ENCODE peak calls at places on chromosomes 1 and 21, in seven cellular contexts. L is IMR-90, F is GM12878, G is A549, K is K562, X is H1, D is HepG2. W is an unnamed sample. For H3K4me1, the result is how much of the 10 kb centered on the place peaks cover.

GRCh38 chr1:101346419-101346818 is 109.6 kb downstream of the S1PR1 start:
- DNase-seq in F (no peak), G (no peak), L (no peak), X (no peak), D (no peak), K (no peak), W (no peak)

GRCh38 chr1:72037745-72038343 is 244.5 kb downstream of the NEGR1 start:
- DNase-seq in G (no peak), D (peak), L (peak), X (no peak), F (no peak), K (peak), W (peak)

GRCh38 chr1:61227857-61228557 is 145.6 kb downstream of the NFIA start:
- DNase-seq in X (no peak), L (no peak), D (no peak), G (no peak), K (no peak), F (no peak), W (no peak)

GRCh38 chr1:27007909-27008582 is 4.6 kb downstream of the TENT5B start:
- DNase-seq in K (no peak), F (no peak), G (no peak), L (no peak), D (no peak), X (no peak), W (no peak)

GRCh38 chr1:20819818-20820217 is 32.7 kb upstream of the HP1BP3 start:
- DNase-seq in F (no peak), K (no peak), X (no peak), G (no peak), D (no peak), L (no peak), W (no peak)

GRCh38 chr1:201565771-201566528 is 27.0 kb downstream of the NAV1 start:
- DNase-seq in X (no peak), D (no peak), G (no peak), F (no peak), L (no peak), K (no peak), W (no peak)

GRCh38 chr21:39155578-39155977 is 27.7 kb downstream of the PSMG1 start:
- DNase-seq in L (no peak), G (no peak), F (no peak), K (no peak), X (no peak), D (no peak), W (no peak)

GRCh38 chr1:169044296-169044695 is 62.2 kb upstream of the ATP1B1 start:
- DNase-seq in X (no peak), L (no peak), K (no peak), F (peak), G (no peak), D (no peak), W (no peak)

GRCh38 chr1:89739013-89739843 is 81.6 kb upstream of the LRRC8D start:
- DNase-seq in F (no peak), D (no peak), L (peak), X (no peak), K (peak), G (no peak), W (no peak)

GRCh38 chr1:169610110-169610509 is 19.8 kb downstream of the SELP start:
- DNase-seq in F (no peak), G (no peak), L (no peak), X (no peak), D (no peak), K (no peak), W (no peak)

GRCh38 chr1:207659545-207660148 is 14.7 kb downstream of the CR1L start:
- DNase-seq in X (no peak), F (no peak), D (peak), K (no peak), L (no peak), G (no peak), W (no peak)

GRCh38 chr1:30919025-30919881 is 10.7 kb upstream of the SDC3 start:
- DNase-seq in X (no peak), F (no peak), K (peak), D (no peak), G (no peak), L (peak), W (no peak)

GRCh38 chr1:214228976-214229375 is 52.0 kb upstream of the SMYD2 start:
- DNase-seq in F (no peak), G (no peak), X (no peak), D (no peak), K (no peak), L (no peak), W (no peak)

GRCh38 chr1:99149952-99150351 is 114.3 kb upstream of the PLPPR4 start:
- DNase-seq in L (no peak), X (no peak), F (no peak), G (no peak), K (no peak), D (no peak), W (no peak)

GRCh38 chr21:37045556-37045955 is 27.3 kb downstream of the PIGP start:
- DNase-seq in K (no peak), D (no peak), F (no peak), L (no peak), X (no peak), G (no peak), W (no peak)

DNA sequence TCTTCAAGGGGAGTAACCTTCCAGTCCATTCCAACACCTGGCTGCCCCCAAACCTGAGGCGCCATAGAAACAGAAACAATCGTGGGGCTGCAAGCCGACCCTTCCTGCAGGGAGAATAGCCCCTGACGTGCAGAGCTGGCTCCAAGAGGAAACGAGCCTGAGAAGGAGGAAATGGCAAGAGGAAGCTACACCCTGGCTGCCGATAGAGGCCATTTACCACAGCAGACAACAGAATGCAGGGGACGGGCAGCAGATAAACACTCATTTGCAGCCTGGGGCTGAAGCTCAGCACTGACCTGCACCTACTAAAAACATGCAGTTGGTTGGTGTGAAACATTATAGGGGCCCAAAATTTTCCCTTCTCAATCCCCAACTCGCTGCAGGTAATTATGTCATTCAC is 8.7 kb upstream of the TDRD10 start:
- DNase-seq in G (no peak), F (no peak), K (no peak), X (no peak), L (no peak), D (no peak), W (no peak)
- TF ChIP-seq CEBPB in G (no peak), F (no peak), K (no peak), X (no peak), L (no peak), D (no peak), W (no peak)

GRCh38 chr1:157955269-157955668 is 38.2 kb upstream of the KIRREL1 start:
- DNase-seq in K (no peak), F (no peak), D (no peak), L (no peak), G (no peak), X (no peak), W (no peak)
- H3K4me1 ChIP-seq in K (under half), F (under half), D (under half), L (under half), G (under half), X (under half), W (under half)

GRCh38 chr21:43276811-43277210 is 108.0 kb downstream of the CRYAA start:
- DNase-seq in F (no peak), G (no peak), X (no peak), K (no peak), D (no peak), L (no peak), W (no peak)
- H3K4me2 ChIP-seq in F (no peak), G (no peak), X (no peak), K (no peak), D (no peak), L (no peak), W (no peak)

GRCh38 chr1:48309564-48310082 is 87.1 kb downstream of the SLC5A9 start:
- DNase-seq in X (no peak), D (peak), F (no peak), L (no peak), K (no peak), G (no peak), W (no peak)
- TF ChIP-seq CEBPB in X (no peak), D (no peak), F (no peak), L (no peak), K (no peak), G (no peak), W (no peak)

DNA sequence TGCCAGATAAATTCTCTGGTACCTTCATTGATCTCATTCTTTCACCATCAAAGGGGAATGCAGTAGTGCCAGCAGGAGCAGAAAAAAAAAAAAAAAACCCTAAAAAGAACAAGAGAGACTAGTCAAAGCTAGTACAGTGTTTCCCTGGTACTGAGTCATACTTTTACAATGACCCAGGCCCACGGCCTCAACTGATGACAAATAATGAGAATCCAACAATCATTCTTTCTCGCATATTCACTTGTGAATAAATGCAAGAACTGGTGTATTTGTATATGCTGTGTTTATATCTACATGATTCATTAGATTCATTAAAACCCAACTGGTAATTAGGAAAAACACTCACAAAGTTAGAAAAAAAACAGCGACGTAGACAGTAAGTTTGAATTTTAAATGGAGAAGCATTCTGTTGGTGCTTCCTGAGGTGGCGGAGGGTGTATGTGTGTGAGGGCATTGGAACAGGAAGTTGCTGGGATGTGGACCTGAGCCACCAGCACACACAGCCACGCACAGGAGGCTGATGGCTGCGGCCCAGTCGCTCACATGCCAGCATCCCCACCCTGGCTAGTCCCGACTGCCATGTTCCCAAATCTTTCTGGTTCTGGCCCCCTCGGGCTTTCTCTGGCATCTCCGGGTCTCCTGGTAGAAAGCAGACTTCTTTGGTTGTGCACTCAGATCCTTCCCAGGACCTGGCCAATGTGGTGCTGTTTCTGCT is 121.5 kb upstream of the IRF2BP2 start:
- DNase-seq in L (peak), G (no peak), F (peak), D (peak), K (no peak), X (no peak), W (peak)
- H3K4me1 ChIP-seq in L (under half), G (under half), F (half or more), D (half or more), K (under half), X (under half), W (under half)

GRCh38 chr1:212451416-212452322 is 18.9 kb downstream of the NENF start:
- DNase-seq in X (no peak), G (no peak), D (no peak), K (no peak), L (no peak), F (no peak), W (no peak)
- H3K4me2 ChIP-seq in X (no peak), G (no peak), D (no peak), K (no peak), L (no peak), F (no peak), W (no peak)